ENCODE peak calls at places on chromosome 14, in five cellular contexts. V is SJCRH30, H is right atrium auricular region, J is esophagus muscularis mucosa, N is ovary. W is an unnamed sample.

GRCh38 chr14:39015360-39015961 is 87.6 kb downstream of the SEC23A start:
- DNase-seq in N (no peak), H (no peak), J (no peak), V (peak; percentile 31), W (peak; percentile 52)

GRCh38 chr14:104882991-104883660 is 18.1 kb downstream of the CEP170B start:
- DNase-seq in H (no peak), J (no peak), V (no peak), N (no peak), W (peak; percentile 13)

GRCh38 chr14:77123381-77124344 is 17.9 kb downstream of the ZDHHC22 start:
- DNase-seq in J (no peak), H (no peak), V (no peak), N (no peak), W (no peak)

GRCh38 chr14:41785696-41786095 is 179.0 kb downstream of the LRFN5 start:
- DNase-seq in V (peak; percentile 1), H (no peak), J (no peak), N (no peak), W (no peak)

GRCh38 chr14:50937325-50937724 is 7.0 kb downstream of the PYGL start:
- DNase-seq in N (no peak), H (no peak), V (no peak), J (no peak), W (no peak)

GRCh38 chr14:82432531-82432930 is 898.9 kb upstream of the SEL1L start:
- DNase-seq in H (no peak), V (no peak), N (no peak), J (no peak), W (no peak)

GRCh38 chr14:88098128-88098527 is 93.2 kb downstream of the GPR65 start:
- DNase-seq in V (no peak), J (no peak), H (no peak), N (no peak), W (no peak)

GRCh38 chr14:95488376-95489162 is 27.9 kb downstream of the SYNE3 start:
- DNase-seq in N (no peak), J (no peak), H (no peak), V (no peak), W (no peak)

GRCh38 chr14:57417228-57417627 is 26.8 kb downstream of the NAA30 start:
- DNase-seq in J (no peak), H (no peak), N (no peak), V (no peak), W (no peak)

GRCh38 chr14:56594428-56594827 is 14.8 kb downstream of the TMEM260 start:
- DNase-seq in J (no peak), N (no peak), H (no peak), V (no peak), W (no peak)

GRCh38 chr14:63383776-63384367 is 65.1 kb upstream of the GPHB5 start:
- DNase-seq in V (no peak), N (no peak), H (no peak), J (no peak), W (no peak)

GRCh38 chr14:68393178-68393763 is 399.6 kb downstream of the ZFP36L1 start:
- DNase-seq in N (no peak), V (no peak), H (no peak), J (no peak), W (no peak)

GRCh38 chr14:38839743-38840375 is 263.2 kb downstream of the SEC23A start:
- DNase-seq in H (no peak), N (no peak), J (no peak), V (no peak), W (peak; percentile 29)

GRCh38 chr14:42185718-42186117 is 579.0 kb downstream of the LRFN5 start:
- DNase-seq in H (no peak), V (no peak), N (no peak), J (no peak), W (no peak)

GRCh38 chr14:96888158-96888557 is 91.0 kb downstream of the VRK1 start:
- DNase-seq in V (no peak), N (no peak), J (no peak), H (no peak), W (no peak)

GRCh38 chr14:49427117-49427516 is 159.1 kb downstream of the RPS29 start:
- DNase-seq in J (no peak), H (no peak), V (no peak), N (no peak), W (no peak)

GRCh38 chr14:40368314-40368713 is 936.1 kb upstream of the FBXO33 start:
- DNase-seq in J (no peak), N (no peak), H (no peak), V (no peak), W (no peak)

GRCh38 chr14:40371011-40371410 is 938.8 kb upstream of the FBXO33 start:
- DNase-seq in N (no peak), H (no peak), V (no peak), J (no peak), W (no peak)

GRCh38 chr14:40374221-40374620 is 942.0 kb upstream of the FBXO33 start:
- DNase-seq in V (no peak), J (no peak), H (no peak), N (no peak), W (no peak)
- H3K9me3 ChIP-seq in V (no peaks in the 10 kb centered on the region), J (no peaks in the 10 kb centered on the region), H (no peaks in the 10 kb centered on the region), N (no peaks in the 10 kb centered on the region), W (no peaks in the 10 kb centered on the region)

GRCh38 chr14:103679351-103679750 is 35.9 kb downstream of the XRCC3 start:
- DNase-seq in N (peak; percentile 49), H (no peak), V (no peak), J (no peak), W (peak; percentile 70)
- H3K36me3 ChIP-seq in N (no peaks in the 10 kb centered on the region), H (peaks cover 92% of the 10 kb centered on the region), V (peaks cover 76% of the 10 kb centered on the region), J (peaks cover 100% of the 10 kb centered on the region), W (peaks cover 78% of the 10 kb centered on the region)

GRCh38 chr14:61492474-61492873 is 171.1 kb downstream of the PRKCH start:
- DNase-seq in H (no peak), N (no peak), J (no peak), V (no peak), W (no peak)
- H3K4me1 ChIP-seq in H (peaks cover 37% of the 10 kb centered on the region), N (no peaks in the 10 kb centered on the region), J (peaks cover 20% of the 10 kb centered on the region), V (peaks cover 3% of the 10 kb centered on the region), W (no peaks in the 10 kb centered on the region)

DNA sequence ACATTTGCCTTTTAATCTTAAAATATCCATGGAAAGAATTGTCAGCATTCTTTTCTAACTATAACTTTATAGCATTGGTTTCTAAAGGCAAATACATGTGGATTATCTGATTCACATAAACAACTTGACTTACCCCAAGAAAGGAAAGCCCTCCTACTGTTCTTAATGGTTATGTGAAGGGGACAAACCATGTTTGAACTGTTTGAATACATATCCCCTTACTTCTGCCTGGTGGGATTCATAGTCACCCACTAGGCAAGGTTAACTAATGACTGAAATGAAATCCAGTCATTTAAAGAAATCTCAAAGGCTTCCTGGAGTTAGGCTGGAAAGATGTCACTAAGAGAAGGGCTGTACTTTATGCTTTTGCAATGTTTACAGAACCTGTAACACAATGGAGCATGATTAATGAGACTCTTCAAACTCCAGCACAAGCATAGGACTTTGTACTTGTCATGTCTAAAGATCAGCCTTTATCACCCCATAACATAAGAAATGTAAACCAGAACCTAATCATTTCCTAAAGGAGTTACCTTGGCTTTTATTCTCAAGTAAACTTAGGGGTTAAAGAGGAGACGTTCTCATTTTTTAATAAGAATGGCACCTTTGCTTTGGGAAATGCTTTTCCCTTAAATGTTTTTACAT is 10.2 kb upstream of the FLRT2 start:
- DNase-seq in J (no peak), H (no peak), V (no peak), N (no peak), W (no peak)
- H3K9me3 ChIP-seq in J (no peaks in the 10 kb centered on the region), H (no peaks in the 10 kb centered on the region), V (no peaks in the 10 kb centered on the region), N (no peaks in the 10 kb centered on the region), W (no peaks in the 10 kb centered on the region)

GRCh38 chr14:61090432-61091216 is 109.6 kb downstream of the SLC38A6 start:
- DNase-seq in N (no peak), J (no peak), H (no peak), V (no peak), W (no peak)

GRCh38 chr14:61088081-61088480 is 107.0 kb downstream of the SLC38A6 start:
- DNase-seq in N (no peak), V (no peak), J (no peak), H (no peak), W (no peak)

GRCh38 chr14:61089126-61089750 is 108.2 kb downstream of the SLC38A6 start:
- DNase-seq in N (no peak), V (no peak), J (no peak), H (no peak), W (no peak)

GRCh38 chr14:61091657-61092273 is 110.7 kb downstream of the SLC38A6 start:
- DNase-seq in V (no peak), N (no peak), H (no peak), J (no peak), W (no peak)
- H3K36me3 ChIP-seq in V (no peaks in the 10 kb centered on the region), N (no peaks in the 10 kb centered on the region), H (no peaks in the 10 kb centered on the region), J (no peaks in the 10 kb centered on the region), W (no peaks in the 10 kb centered on the region)

W was measured in BE2C.